ENCODE peak calls at places on chromosomes 13 and 19, in ten cellular contexts. C, L, B, D, G, J, M, P, W and Z are unnamed samples. For H3K4me1, the result is how much of the 10 kb centered on the place peaks cover.

GRCh38 chr19:28185646-28186045 is 1027.3 kb downstream of the UQCRFS1 start:
- DNase-seq in L (no peak), D (no peak), P (no peak), W (no peak), B (no peak), C (no peak), J (no peak), M (no peak), G (no peak), Z (no peak)

GRCh38 chr19:47309038-47309437 is 623 bp upstream of the C5AR1 start:
- DNase-seq in J (no peak), P (no peak), B (no peak), D (no peak), M (no peak), C (no peak), L (no peak), W (no peak), G (no peak), Z (no peak)

GRCh38 chr19:47725759-47726401 is 12.7 kb downstream of the EHD2 start:
- DNase-seq in B (no peak), C (no peak), M (no peak), W (no peak), D (no peak), P (peak), L (no peak), J (no peak), G (no peak), Z (no peak)

GRCh38 chr13:75226092-75226491 is 255.9 kb downstream of the TBC1D4 start:
- DNase-seq in D (no peak), G (peak), W (no peak), C (no peak), P (no peak), B (peak), J (no peak), L (no peak), M (no peak), Z (peak)

GRCh38 chr13:51000058-51000457 is 90.5 kb downstream of the RNASEH2B start:
- DNase-seq in L (no peak), W (no peak), G (no peak), P (no peak), C (no peak), D (no peak), J (no peak), B (no peak), M (no peak), Z (no peak)

GRCh38 chr13:106528711-106529414 is 6.6 kb downstream of the EFNB2 start:
- DNase-seq in W (no peak), L (no peak), D (no peak), M (no peak), B (no peak), P (no peak), C (no peak), G (no peak), J (no peak), Z (peak)

GRCh38 chr19:46351241-46352041 is 4.6 kb downstream of the PPP5C start:
- DNase-seq in G (no peak), W (peak), D (peak), C (peak), P (peak), M (peak), J (no peak), L (no peak), B (no peak), Z (no peak)

GRCh38 chr13:40464991-40465390 is 201.4 kb downstream of the FOXO1 start:
- DNase-seq in G (no peak), L (no peak), J (no peak), P (no peak), B (no peak), W (no peak), C (no peak), M (no peak), D (no peak), Z (no peak)

GRCh38 chr19:11136400-11137101 is 19.0 kb downstream of the SPC24 start:
- DNase-seq in W (no peak), L (no peak), M (no peak), B (no peak), D (no peak), C (no peak), J (no peak), P (no peak), G (no peak), Z (no peak)

GRCh38 chr19:31957711-31958110 is 387.7 kb upstream of the ZNF507 start:
- DNase-seq in M (no peak), P (no peak), W (no peak), D (no peak), B (no peak), C (no peak), L (no peak), G (no peak), J (no peak), Z (no peak)

GRCh38 chr19:8145969-8146368 is 3.4 kb downstream of the FBN3 start:
- DNase-seq in G (no peak), M (no peak), D (no peak), J (no peak), B (no peak), W (no peak), P (no peak), C (no peak), L (no peak), Z (peak)

GRCh38 chr19:55316646-55317045 is 8.5 kb downstream of the TMEM150B start:
- DNase-seq in B (no peak), P (no peak), G (no peak), C (no peak), J (no peak), D (no peak), W (no peak), M (no peak), L (no peak), Z (no peak)

GRCh38 chr19:28466107-28467045 is 746.6 kb downstream of the UQCRFS1 start:
- DNase-seq in C (peak), D (no peak), B (no peak), W (peak), J (peak), G (peak), P (no peak), L (peak), M (peak), Z (peak)

GRCh38 chr13:40130871-40131636 is 475.6 kb downstream of the COG6 start:
- DNase-seq in W (no peak), L (no peak), M (no peak), J (no peak), D (no peak), B (no peak), G (no peak), C (no peak), P (no peak), Z (no peak)

GRCh38 chr19:32658075-32658474 is 16.9 kb downstream of the ANKRD27 start:
- DNase-seq in W (no peak), L (no peak), C (no peak), M (no peak), P (no peak), G (no peak), D (no peak), B (no peak), J (no peak), Z (no peak)

GRCh38 chr19:29484876-29485275 is 40.9 kb upstream of the VSTM2B start:
- DNase-seq in G (no peak), M (no peak), W (no peak), D (no peak), C (no peak), P (no peak), L (no peak), B (no peak), J (no peak), Z (peak)

GRCh38 chr13:83773961-83774360 is 108.3 kb downstream of the SLITRK1 start:
- DNase-seq in D (no peak), J (no peak), G (no peak), W (peak), L (no peak), C (no peak), B (no peak), P (no peak), M (no peak), Z (no peak)

GRCh38 chr13:32427852-32428580 is at the start of gene N4BP2L1:
- DNase-seq in L (peak), C (peak), D (peak), J (peak), B (no peak), G (peak), W (no peak), P (no peak), M (peak), Z (peak)

GRCh38 chr19:35793381-35794165 is 18.2 kb downstream of the ARHGAP33 start:
- DNase-seq in P (no peak), W (no peak), D (no peak), L (no peak), B (no peak), G (no peak), J (no peak), C (no peak), M (no peak), Z (no peak)

GRCh38 chr13:71408416-71408815 is 458.6 kb downstream of the DACH1 start:
- DNase-seq in J (no peak), P (no peak), M (no peak), B (no peak), C (no peak), G (no peak), L (no peak), W (no peak), D (no peak), Z (no peak)

GRCh38 chr13:79660361-79660760 is 179.4 kb downstream of the NDFIP2 start:
- DNase-seq in J (no peak), B (no peak), L (no peak), G (no peak), C (no peak), D (no peak), W (no peak), M (no peak), P (no peak), Z (no peak)

GRCh38 chr13:51453959-51454703 is 1.3 kb upstream of the INTS6 start:
- DNase-seq in C (peak), L (peak), B (no peak), D (peak), W (peak), M (no peak), P (no peak), J (peak), G (peak), Z (peak)

GRCh38 chr19:47697863-47698609 is 15.2 kb upstream of the EHD2 start:
- DNase-seq in C (peak), G (peak), D (peak), L (peak), P (no peak), B (peak), J (peak), W (peak), M (peak), Z (peak)

GRCh38 chr13:20460744-20461143 is 64.9 kb downstream of the CRYL1 start:
- DNase-seq in M (no peak), D (no peak), J (no peak), G (no peak), B (no peak), W (no peak), L (no peak), P (no peak), C (no peak), Z (no peak)

GRCh38 chr13:74115138-74115537 is 19.1 kb downstream of the KLF12 start:
- DNase-seq in D (no peak), M (no peak), W (peak), C (no peak), G (no peak), P (no peak), L (no peak), B (no peak), J (no peak), Z (no peak)

GRCh38 chr13:94707400-94708021 is 4.8 kb downstream of the SOX21 start:
- DNase-seq in G (no peak), D (no peak), C (no peak), B (no peak), W (no peak), M (no peak), L (no peak), P (no peak), J (no peak), Z (peak)

GRCh38 chr19:38389101-38389925 is 816 bp downstream of the SPRED3 start:
- DNase-seq in L (no peak), W (peak), C (no peak), J (no peak), P (no peak), M (no peak), B (no peak), D (peak), G (peak), Z (peak)

GRCh38 chr13:110499621-110500281 is 61.8 kb downstream of the RAB20 start:
- DNase-seq in L (no peak), B (no peak), J (no peak), D (no peak), M (no peak), C (no peak), P (no peak), W (peak), G (no peak), Z (no peak)

GRCh38 chr19:16168465-16169081 is 4.8 kb downstream of the CIB3 start:
- DNase-seq in G (no peak), J (no peak), P (no peak), W (peak), C (no peak), B (no peak), M (no peak), L (no peak), D (no peak), Z (no peak)

DNA sequence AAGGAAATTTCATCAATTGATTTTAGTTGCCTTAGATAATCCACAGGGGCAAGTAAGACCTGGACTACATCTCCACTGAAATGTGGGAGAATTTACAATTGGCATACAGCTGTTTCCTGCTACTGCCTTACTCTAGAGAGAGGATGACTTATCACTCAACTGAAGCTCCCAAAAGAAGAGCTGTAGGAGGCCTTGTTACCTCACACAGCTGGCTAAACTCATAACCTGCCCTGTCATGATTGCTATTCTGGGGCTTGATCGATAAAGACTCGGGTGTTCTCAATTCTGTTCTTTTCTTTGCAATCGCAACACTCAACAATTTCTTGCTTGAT is 1396.4 kb downstream of the EFNB2 start:
- DNase-seq in P (no peak), J (no peak), L (no peak), C (no peak), M (no peak), W (no peak), G (no peak), B (no peak), D (no peak), Z (no peak)
- H3K27ac ChIP-seq in P (no peak), J (peak), L (peak), C (peak), M (no peak), W (no peak), G (no peak), B (no peak), D (no peak), Z (no peak)

GRCh38 chr19:42109896-42110295 is 22.4 kb downstream of the POU2F2 start:
- DNase-seq in C (no peak), J (no peak), D (no peak), W (no peak), L (no peak), G (no peak), M (no peak), B (no peak), P (no peak), Z (no peak)

GRCh38 chr19:42113641-42114348 is 18.5 kb downstream of the POU2F2 start:
- DNase-seq in D (no peak), B (no peak), W (peak), C (no peak), G (no peak), L (no peak), M (peak), J (no peak), P (peak), Z (peak)

GRCh38 chr19:42111811-42112210 is 20.4 kb downstream of the POU2F2 start:
- DNase-seq in P (no peak), C (no peak), D (no peak), L (no peak), M (no peak), W (peak), G (no peak), J (no peak), B (no peak), Z (no peak)

GRCh38 chr19:42110658-42111057 is 21.6 kb downstream of the POU2F2 start:
- DNase-seq in J (no peak), W (no peak), G (no peak), P (no peak), L (no peak), D (no peak), M (no peak), C (no peak), B (no peak), Z (no peak)

DNA sequence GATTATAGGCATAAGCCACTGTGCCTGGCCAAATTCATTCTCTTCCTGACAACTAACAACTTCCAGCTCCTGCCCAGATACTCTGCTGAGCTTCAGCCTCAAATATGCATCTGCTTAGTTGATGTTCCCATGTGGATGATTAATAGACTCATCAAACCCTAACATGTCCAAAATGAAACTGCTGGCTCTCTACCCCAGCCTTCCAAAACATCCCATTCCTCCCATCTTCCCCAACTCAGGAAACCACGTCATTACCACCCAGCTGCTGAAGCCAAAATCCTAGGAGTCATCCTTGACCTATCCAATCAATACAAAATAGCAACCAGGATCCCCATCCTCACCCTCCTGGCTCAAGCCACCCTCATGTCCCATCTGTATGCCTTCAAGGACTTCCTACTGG is 20.9 kb downstream of the POU2F2 start:
- DNase-seq in B (no peak), J (no peak), C (no peak), L (no peak), D (no peak), P (peak), W (peak), M (no peak), G (no peak), Z (no peak)
- H3K4me1 ChIP-seq in B (under half), J (under half), C (under half), L (under half), D (under half), P (half or more), W (under half), M (under half), G (under half), Z (under half)

GRCh38 chr19:41554902-41555301 is 21.1 kb upstream of the CEACAM21 start:
- DNase-seq in J (no peak), P (no peak), L (no peak), G (no peak), M (no peak), B (no peak), W (no peak), C (no peak), D (no peak), Z (no peak)
- H3K4me3 ChIP-seq in J (no peak), P (no peak), L (no peak), G (no peak), M (no peak), B (no peak), W (no peak), C (no peak), D (no peak), Z (no peak)

DNA sequence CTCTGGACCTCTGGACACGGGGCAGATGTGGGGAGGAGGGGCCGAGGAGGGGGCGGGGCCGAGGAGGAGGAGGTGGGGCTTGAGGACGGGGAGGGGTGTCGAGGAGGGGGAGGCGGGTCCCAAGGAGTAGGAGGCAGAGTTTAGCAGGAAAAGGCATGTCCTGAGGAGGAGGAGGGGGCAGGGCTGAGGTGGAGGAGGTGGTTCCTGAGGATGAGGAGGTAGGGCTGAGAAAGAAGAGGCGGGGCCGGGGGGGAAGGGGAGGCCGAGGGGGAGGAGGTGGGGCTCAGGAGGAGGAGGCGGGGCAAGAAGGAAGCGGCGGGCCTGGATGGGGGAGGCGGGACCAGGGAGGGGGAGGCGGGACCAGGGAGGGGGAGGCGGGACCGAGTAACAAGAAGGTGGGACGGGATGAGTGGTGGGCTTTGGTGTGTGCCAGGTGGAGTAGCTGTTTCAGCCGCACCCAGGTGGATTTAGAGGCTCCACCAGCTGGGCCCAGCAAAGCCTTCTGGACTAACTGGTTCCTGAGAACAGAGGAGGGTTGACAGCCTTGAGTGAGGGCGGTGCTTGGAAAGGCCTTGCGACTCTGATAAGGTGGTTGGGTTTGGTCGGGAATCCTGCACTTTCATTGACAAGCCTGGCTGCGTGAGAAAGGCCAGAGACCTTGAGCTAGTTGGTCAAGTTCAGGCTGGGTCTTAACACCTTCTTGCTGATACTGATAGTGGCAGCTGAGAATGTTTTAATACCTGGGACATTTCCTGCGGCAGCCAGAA is 7.7 kb downstream of the TECR start:
- DNase-seq in B (peak), L (no peak), C (no peak), G (peak), D (peak), W (no peak), P (no peak), M (peak), J (peak), Z (peak)
- H3K27ac ChIP-seq in B (no peak), L (no peak), C (no peak), G (no peak), D (peak), W (no peak), P (peak), M (peak), J (peak), Z (peak)

DNA sequence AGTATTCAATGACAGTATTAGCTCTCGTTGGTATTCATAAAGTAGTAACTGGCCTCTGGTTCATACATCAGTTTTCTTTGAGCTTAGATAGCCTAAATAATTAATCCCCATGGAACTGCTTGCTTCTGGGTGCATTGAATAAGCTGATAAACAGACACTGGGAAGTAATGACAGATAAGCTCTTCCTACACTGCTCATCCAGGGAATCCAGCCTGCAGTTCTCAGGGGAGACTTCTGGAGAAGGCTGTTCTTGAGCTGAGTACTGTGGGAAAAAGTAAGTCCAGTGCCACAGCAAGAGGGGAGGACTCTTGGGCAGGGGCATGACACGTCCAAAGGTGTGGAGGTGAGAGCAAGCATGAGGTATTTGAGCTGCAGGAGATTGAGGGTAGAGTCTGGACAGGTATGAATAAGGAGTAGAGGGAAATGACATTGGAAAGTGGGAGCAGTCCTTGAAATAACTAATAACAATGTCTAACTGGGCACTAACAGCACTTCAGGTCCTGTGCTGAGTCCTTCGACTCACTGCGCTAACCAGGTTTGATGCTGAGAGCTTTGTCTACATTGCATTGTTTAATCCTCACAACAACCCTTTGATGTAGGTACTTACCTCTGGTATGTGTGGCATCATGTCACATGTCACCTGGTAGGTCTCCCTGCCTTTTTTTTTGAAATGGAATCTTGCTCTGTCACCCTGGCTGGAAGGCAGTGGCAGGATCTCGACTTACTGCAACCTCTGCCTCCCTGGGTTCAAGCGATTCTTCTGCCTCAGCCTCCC is 7.2 kb downstream of the GARRE1 start:
- DNase-seq in W (no peak), G (no peak), C (no peak), J (no peak), D (no peak), B (no peak), P (no peak), M (no peak), L (no peak), Z (no peak)
- H3K4me1 ChIP-seq in W (under half), G (under half), C (under half), J (half or more), D (under half), B (under half), P (under half), M (half or more), L (under half), Z (under half)